ENCODE peak calls at places on chromosomes 7 and 10, in five cellular contexts. A is left ventricle myocardium inferior, N is HL-60, V is kidney epithelial cell, R is glutamatergic neuron. P is an unnamed sample.

GRCh38 chr10:133324857-133325260 is 11.8 kb downstream of the CALY start:
- DNase-seq in V (no peak), R (no peak), A (no peak), N (no peak), P (no peak)

GRCh38 chr10:60767424-60767823 is 10.9 kb upstream of the CDK1 start:
- DNase-seq in A (no peak), N (no peak), V (no peak), R (no peak), P (no peak)

GRCh38 chr7:148230883-148231282 is 359.7 kb upstream of the C7orf33 start:
- DNase-seq in N (no peak), V (no peak), A (no peak), R (no peak), P (no peak)

GRCh38 chr10:130412317-130412716 is 276.1 kb downstream of the GLRX3 start:
- DNase-seq in R (no peak), A (no peak), N (no peak), V (no peak), P (no peak)

GRCh38 chr10:93579089-93579488 is 12.6 kb downstream of the FFAR4 start:
- DNase-seq in V (peak), R (no peak), N (no peak), A (no peak), P (no peak)

GRCh38 chr10:94545277-94546057 is at the start of gene HELLS:
- DNase-seq in R (peak), A (peak), N (peak), V (peak), P (peak)

GRCh38 chr7:97373743-97374142 is 256.2 kb downstream of the SDHAF3 start:
- DNase-seq in N (no peak), V (no peak), R (no peak), A (no peak), P (no peak)

GRCh38 chr7:135231686-135232085 is 2.0 kb upstream of the STRA8 start:
- DNase-seq in N (no peak), V (no peak), A (no peak), R (no peak), P (no peak)

GRCh38 chr10:103506061-103506460 is 12.6 kb downstream of the NEURL1 start:
- DNase-seq in R (no peak), V (no peak), A (no peak), N (no peak), P (no peak)

GRCh38 chr7:30430300-30430699 is 48.3 kb downstream of the NOD1 start:
- DNase-seq in A (no peak), V (no peak), N (peak), R (no peak), P (peak)

GRCh38 chr7:122262246-122262645 is 42.3 kb downstream of the FEZF1 start:
- DNase-seq in A (no peak), N (no peak), R (peak), V (no peak), P (no peak)

GRCh38 chr10:119149723-119150122 is 15.8 kb downstream of the SFXN4 start:
- DNase-seq in A (no peak), V (no peak), R (no peak), N (no peak), P (no peak)
- TF ChIP-seq CTCF in A (no peak), V (no peak), R (no peak), N (no peak), P (no peak)

GRCh38 chr7:50827281-50827680 is 44.6 kb upstream of the GRB10 start:
- DNase-seq in N (no peak), R (no peak), V (no peak), A (no peak), P (no peak)
- TF ChIP-seq CTCF in N (no peak), R (no peak), V (no peak), A (no peak), P (no peak)

GRCh38 chr10:126302831-126303230 is 85.4 kb downstream of the ADAM12 start:
- DNase-seq in R (no peak), A (no peak), N (no peak), V (no peak), P (no peak)
- TF ChIP-seq CTCF in R (no peak), A (peak), N (no peak), V (peak), P (no peak)

GRCh38 chr7:140082770-140083169 is 20.0 kb upstream of the PARP12 start:
- DNase-seq in R (no peak), A (no peak), N (no peak), V (no peak), P (no peak)

GRCh38 chr7:140081774-140082425 is 19.1 kb upstream of the PARP12 start:
- DNase-seq in N (no peak), R (no peak), V (no peak), A (no peak), P (no peak)

GRCh38 chr7:140078392-140078791 is 15.6 kb upstream of the PARP12 start:
- DNase-seq in A (no peak), V (no peak), N (no peak), R (no peak), P (no peak)

GRCh38 chr7:140080919-140081318 is 18.2 kb upstream of the PARP12 start:
- DNase-seq in A (no peak), R (no peak), V (no peak), N (no peak), P (no peak)

DNA sequence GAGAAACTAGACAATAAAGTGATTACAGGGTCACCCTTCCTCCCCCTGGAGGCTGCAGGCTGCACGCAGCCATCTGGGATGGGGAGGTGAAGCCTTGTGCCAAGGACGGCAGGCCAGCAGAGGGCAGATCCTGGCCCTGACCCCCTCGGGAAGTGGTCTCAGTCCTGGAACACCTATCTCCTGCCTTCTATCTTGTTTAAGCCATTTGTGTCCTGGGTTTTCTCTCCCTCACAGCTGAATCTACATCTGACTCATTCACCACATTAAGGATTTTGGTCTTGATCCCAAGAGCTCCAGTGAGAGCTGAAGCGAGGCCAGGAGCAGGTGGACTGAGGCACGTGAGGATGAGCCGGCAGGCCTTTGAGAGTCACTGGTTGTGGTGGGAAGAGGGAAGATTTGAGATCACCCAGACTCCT is 16.4 kb upstream of the PARP12 start:
- DNase-seq in A (no peak), R (peak), V (peak), N (no peak), P (no peak)
- TF ChIP-seq CTCF in A (peak), R (no peak), V (peak), N (no peak), P (peak)

GRCh38 chr10:24931236-24931635 is 21.2 kb downstream of the PRTFDC1 start:
- DNase-seq in A (no peak), R (no peak), N (no peak), V (no peak), P (no peak)

GRCh38 chr10:24938076-24938475 is 14.3 kb downstream of the PRTFDC1 start:
- DNase-seq in N (no peak), R (no peak), V (no peak), A (no peak), P (no peak)

GRCh38 chr10:24938525-24938924 is 13.9 kb downstream of the PRTFDC1 start:
- DNase-seq in V (no peak), R (no peak), A (no peak), N (no peak), P (no peak)

GRCh38 chr10:24930427-24930826 is 22.0 kb downstream of the PRTFDC1 start:
- DNase-seq in V (no peak), A (no peak), R (no peak), N (no peak), P (no peak)

GRCh38 chr10:24935504-24936292 is 16.7 kb downstream of the PRTFDC1 start:
- DNase-seq in V (no peak), R (no peak), N (no peak), A (no peak), P (no peak)
- TF ChIP-seq CTCF in V (no peak), R (no peak), N (no peak), A (no peak), P (no peak)

DNA sequence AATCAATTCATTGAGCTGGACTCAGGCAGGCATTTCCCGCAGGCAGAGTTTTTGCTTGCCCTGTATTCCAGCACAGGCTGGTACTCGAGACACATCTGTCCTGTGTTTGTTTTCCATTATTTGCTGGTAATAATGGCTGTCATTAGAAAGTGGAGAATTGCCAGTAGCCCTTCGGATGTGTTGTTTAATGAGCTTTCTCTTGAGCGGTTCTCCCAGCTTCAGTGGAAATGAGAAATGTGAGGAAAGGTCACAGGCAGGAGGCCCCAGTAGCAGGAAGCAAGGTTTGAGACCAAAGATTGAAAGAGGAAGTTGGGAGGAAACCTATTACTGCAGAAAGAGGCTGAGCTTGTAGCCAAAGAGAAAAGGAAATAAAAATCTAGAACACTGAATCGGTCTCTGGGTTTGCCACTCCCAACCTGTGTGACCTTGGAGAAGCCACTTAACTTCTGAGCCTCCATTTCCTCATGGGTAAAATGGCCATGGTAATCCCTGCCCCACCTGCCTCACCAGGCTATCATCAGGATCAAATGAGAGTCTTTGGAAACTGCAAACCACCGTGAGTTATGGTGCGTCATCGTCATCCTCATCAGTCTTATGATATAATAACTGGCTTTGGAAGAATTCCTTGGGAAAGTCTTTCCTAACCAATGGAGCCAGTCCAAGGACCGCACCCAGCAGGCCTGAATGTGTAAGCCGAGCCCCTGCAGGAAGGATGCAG is 67.7 kb downstream of the TACR2 start:
- DNase-seq in R (no peak), N (peak), V (no peak), A (peak), P (no peak)
- TF ChIP-seq CTCF in R (no peak), N (no peak), V (no peak), A (no peak), P (no peak)

GRCh38 chr7:76260171-76260703 is 42.2 kb upstream of the HSPB1 start:
- DNase-seq in A (no peak), R (peak), N (no peak), V (no peak), P (no peak)

GRCh38 chr7:76261935-76262334 is 40.5 kb upstream of the HSPB1 start:
- DNase-seq in R (no peak), V (no peak), A (no peak), N (no peak), P (no peak)

GRCh38 chr7:76261329-76261728 is 41.1 kb upstream of the HSPB1 start:
- DNase-seq in V (no peak), N (no peak), A (no peak), R (no peak), P (no peak)

GRCh38 chr7:76265299-76265698 is 37.2 kb upstream of the HSPB1 start:
- DNase-seq in R (no peak), N (no peak), V (no peak), A (no peak), P (no peak)

GRCh38 chr7:76262683-76263402 is 39.6 kb upstream of the HSPB1 start:
- DNase-seq in N (peak), R (peak), A (no peak), V (peak), P (no peak)
- TF ChIP-seq CTCF in N (peak), R (peak), A (peak), V (peak), P (peak)

GRCh38 chr7:40763319-40764287 is 628.8 kb downstream of the SUGCT start:
- DNase-seq in V (no peak), A (no peak), N (no peak), R (no peak), P (no peak)
- TF ChIP-seq CTCF in V (no peak), A (no peak), N (no peak), R (no peak), P (no peak)

DNA sequence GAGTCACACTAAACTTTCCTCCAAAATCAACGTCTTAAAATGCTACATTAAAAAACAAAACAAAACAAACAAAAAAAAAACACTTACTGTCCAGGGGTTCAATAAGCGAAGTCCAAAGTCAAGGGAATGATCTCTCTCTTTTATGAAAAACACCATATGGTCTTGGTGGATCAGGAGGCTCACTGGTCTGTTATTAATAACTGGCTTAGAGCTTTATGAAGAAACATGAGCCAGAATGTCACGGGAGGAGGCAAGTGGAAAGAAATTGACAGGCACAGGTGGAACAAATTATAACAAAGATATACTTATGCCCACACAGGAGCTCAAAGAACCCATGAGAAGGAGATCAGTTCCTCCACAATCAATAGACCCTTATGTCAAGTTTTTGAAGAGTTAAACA is at the start of gene MRLN:
- DNase-seq in R (no peak), A (no peak), N (no peak), V (no peak), P (no peak)
- TF ChIP-seq CTCF in R (no peak), A (no peak), N (no peak), V (no peak), P (no peak)